ENCODE peak calls at places on chromosome 20, in seven cellular contexts. One of them, this sample, is unnamed.

GRCh38 chr20:15859061-15859460 is 714.2 kb downstream of the KIF16B start:
- DNase-seq in HCT116: no peak
- DNase-seq in psoas muscle: no peak
- DNase-seq in ovary: no peak
- DNase-seq in heart left ventricle: no peak
- DNase-seq in kidney: no peak
- DNase-seq in fibroblast of lung: no peak
- DNase-seq in this sample: no peak

GRCh38 chr20:52137850-52138249 is 53.7 kb downstream of the ZFP64 start:
- DNase-seq in HCT116: no peak
- DNase-seq in psoas muscle: no peak
- DNase-seq in ovary: no peak
- DNase-seq in heart left ventricle: no peak
- DNase-seq in kidney: no peak
- DNase-seq in fibroblast of lung: no peak
- DNase-seq in this sample: no peak

GRCh38 chr20:35615667-35616464 is at the start of gene SPAG4:
- DNase-seq in HCT116: no peak
- DNase-seq in psoas muscle: peak; percentile 99
- DNase-seq in ovary: peak; percentile 99
- DNase-seq in heart left ventricle: peak; percentile 99
- DNase-seq in kidney: peak; percentile 100
- DNase-seq in fibroblast of lung: peak; percentile 82
- DNase-seq in this sample: peak; percentile 100

GRCh38 chr20:14259691-14260090 is 77.7 kb downstream of the FLRT3 start:
- DNase-seq in HCT116: no peak
- DNase-seq in psoas muscle: no peak
- DNase-seq in ovary: no peak
- DNase-seq in heart left ventricle: no peak
- DNase-seq in kidney: no peak
- DNase-seq in fibroblast of lung: no peak
- DNase-seq in this sample: no peak

GRCh38 chr20:38286586-38287502 is 17.1 kb upstream of the BPI start:
- DNase-seq in HCT116: no peak
- DNase-seq in psoas muscle: no peak
- DNase-seq in ovary: no peak
- DNase-seq in heart left ventricle: peak; percentile 71
- DNase-seq in kidney: no peak
- DNase-seq in fibroblast of lung: no peak
- DNase-seq in this sample: peak; percentile 64

GRCh38 chr20:2140561-2140960 is 38.9 kb downstream of the STK35 start:
- DNase-seq in HCT116: no peak
- DNase-seq in psoas muscle: peak; percentile 82
- DNase-seq in ovary: peak; percentile 27
- DNase-seq in heart left ventricle: peak; percentile 92
- DNase-seq in kidney: no peak
- DNase-seq in fibroblast of lung: peak; percentile 50
- DNase-seq in this sample: peak; percentile 80

GRCh38 chr20:47397652-47398301 is 41.3 kb upstream of the ZMYND8 start:
- DNase-seq in HCT116: no peak
- DNase-seq in psoas muscle: no peak
- DNase-seq in ovary: no peak
- DNase-seq in heart left ventricle: no peak
- DNase-seq in kidney: no peak
- DNase-seq in fibroblast of lung: no peak
- DNase-seq in this sample: no peak

GRCh38 chr20:24691901-24692351 is 222.5 kb downstream of the SYNDIG1 start:
- DNase-seq in HCT116: no peak
- DNase-seq in psoas muscle: no peak
- DNase-seq in ovary: no peak
- DNase-seq in heart left ventricle: no peak
- DNase-seq in kidney: peak; percentile 35
- DNase-seq in fibroblast of lung: no peak
- DNase-seq in this sample: no peak

GRCh38 chr20:17762243-17762872 is 62.6 kb downstream of the BANF2 start:
- DNase-seq in HCT116: no peak
- DNase-seq in psoas muscle: no peak
- DNase-seq in ovary: no peak
- DNase-seq in heart left ventricle: peak; percentile 39
- DNase-seq in kidney: no peak
- DNase-seq in fibroblast of lung: no peak
- DNase-seq in this sample: no peak

GRCh38 chr20:15992564-15992963 is 580.7 kb downstream of the KIF16B start:
- DNase-seq in HCT116: no peak
- DNase-seq in psoas muscle: no peak
- DNase-seq in ovary: no peak
- DNase-seq in heart left ventricle: no peak
- DNase-seq in kidney: no peak
- DNase-seq in fibroblast of lung: no peak
- DNase-seq in this sample: no peak

GRCh38 chr20:24948939-24949679 is at the start of gene CST7:
- DNase-seq in HCT116: no peak
- DNase-seq in psoas muscle: peak; percentile 71
- DNase-seq in ovary: no peak
- DNase-seq in heart left ventricle: peak; percentile 43
- DNase-seq in kidney: peak; percentile 86
- DNase-seq in fibroblast of lung: no peak
- DNase-seq in this sample: peak; percentile 39

DNA sequence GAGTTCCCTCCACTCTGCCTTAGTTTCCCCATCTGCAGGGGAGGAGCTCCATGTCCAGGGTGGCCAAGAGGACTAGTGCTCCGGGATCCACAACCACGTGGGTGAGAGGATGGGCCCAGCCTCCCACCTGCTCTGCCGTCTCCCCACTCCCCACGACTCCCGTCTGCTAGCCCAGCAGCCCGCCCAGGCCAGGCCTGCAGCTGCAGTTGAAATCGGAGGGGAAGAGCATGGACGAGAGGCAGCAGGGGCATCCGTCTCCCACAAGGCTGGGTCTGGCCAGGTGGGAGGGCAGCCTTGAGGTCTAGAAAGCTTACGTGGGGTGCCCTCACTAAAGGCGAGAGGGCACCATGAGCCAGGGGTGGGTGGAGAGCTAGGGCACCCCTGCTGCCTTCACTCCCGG is 8.6 kb downstream of the NOL4L start:
- DNase-seq in HCT116: no peak
- DNase-seq in psoas muscle: no peak
- DNase-seq in ovary: no peak
- DNase-seq in heart left ventricle: no peak
- DNase-seq in kidney: peak; percentile 51
- DNase-seq in fibroblast of lung: no peak
- DNase-seq in this sample: no peak
- H3K4me1 ChIP-seq in HCT116: peaks cover 24% of the 10 kb centered on the region
- H3K4me1 ChIP-seq in psoas muscle: no peaks in the 10 kb centered on the region
- H3K4me1 ChIP-seq in ovary: no peaks in the 10 kb centered on the region
- H3K4me1 ChIP-seq in heart left ventricle: no peaks in the 10 kb centered on the region
- H3K4me1 ChIP-seq in kidney: no peaks in the 10 kb centered on the region
- H3K4me1 ChIP-seq in fibroblast of lung: peaks cover 7% of the 10 kb centered on the region
- H3K4me1 ChIP-seq in this sample: no peaks in the 10 kb centered on the region

GRCh38 chr20:58236612-58237317 is 8.3 kb upstream of the ANKRD60 start:
- DNase-seq in HCT116: no peak
- DNase-seq in psoas muscle: peak; percentile 84
- DNase-seq in ovary: peak; percentile 54
- DNase-seq in heart left ventricle: peak; percentile 53
- DNase-seq in kidney: peak; percentile 82
- DNase-seq in fibroblast of lung: peak; percentile 63
- DNase-seq in this sample: peak; percentile 77
- TF ChIP-seq CTCF in HCT116: peak; percentile 67
- TF ChIP-seq CTCF in psoas muscle: peak; percentile 97
- TF ChIP-seq CTCF in ovary: peak; percentile 87
- TF ChIP-seq CTCF in heart left ventricle: peak; percentile 98
- TF ChIP-seq CTCF in kidney: peak; percentile 92
- TF ChIP-seq CTCF in fibroblast of lung: peak; percentile 94
- TF ChIP-seq CTCF in this sample: peak; percentile 96

GRCh38 chr20:53961527-53961926 is 108.9 kb downstream of the BCAS1 start:
- DNase-seq in HCT116: no peak
- DNase-seq in psoas muscle: no peak
- DNase-seq in ovary: no peak
- DNase-seq in heart left ventricle: no peak
- DNase-seq in kidney: no peak
- DNase-seq in fibroblast of lung: no peak
- DNase-seq in this sample: no peak
- H3K4me1 ChIP-seq in HCT116: no peaks in the 10 kb centered on the region
- H3K4me1 ChIP-seq in psoas muscle: no peaks in the 10 kb centered on the region
- H3K4me1 ChIP-seq in ovary: peaks cover 2% of the 10 kb centered on the region
- H3K4me1 ChIP-seq in heart left ventricle: no peaks in the 10 kb centered on the region
- H3K4me1 ChIP-seq in kidney: peaks cover 5% of the 10 kb centered on the region
- H3K4me1 ChIP-seq in fibroblast of lung: peaks cover 2% of the 10 kb centered on the region
- H3K4me1 ChIP-seq in this sample: no peaks in the 10 kb centered on the region

DNA sequence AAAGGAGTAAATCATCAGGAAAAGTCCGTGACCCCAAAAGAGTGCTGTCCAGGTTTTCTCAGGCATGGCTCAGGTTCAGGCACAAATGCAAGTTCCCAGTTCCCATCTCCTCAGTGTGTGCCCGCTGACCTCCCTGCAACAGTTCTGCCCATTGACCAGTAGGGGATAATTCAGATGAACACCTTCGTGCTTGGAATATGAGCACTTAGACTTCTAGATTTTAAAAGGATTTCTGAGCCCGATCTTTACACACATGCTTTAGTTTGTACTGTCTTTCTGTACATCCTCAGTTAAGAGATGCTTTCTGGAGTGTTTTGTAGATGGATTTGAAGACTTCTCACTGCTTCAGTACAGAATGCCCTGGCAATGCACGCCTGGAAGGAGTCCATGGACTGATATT is 239.7 kb upstream of the PLCB4 start:
- DNase-seq in HCT116: no peak
- DNase-seq in psoas muscle: no peak
- DNase-seq in ovary: no peak
- DNase-seq in heart left ventricle: no peak
- DNase-seq in kidney: no peak
- DNase-seq in fibroblast of lung: no peak
- DNase-seq in this sample: no peak
- TF ChIP-seq CTCF in HCT116: no peak
- TF ChIP-seq CTCF in psoas muscle: no peak
- TF ChIP-seq CTCF in ovary: no peak
- TF ChIP-seq CTCF in heart left ventricle: no peak
- TF ChIP-seq CTCF in kidney: no peak
- TF ChIP-seq CTCF in fibroblast of lung: peak; percentile 38
- TF ChIP-seq CTCF in this sample: no peak

GRCh38 chr20:48818481-48818987 is 9.3 kb downstream of the PREX1 start:
- DNase-seq in HCT116: no peak
- DNase-seq in psoas muscle: no peak
- DNase-seq in ovary: no peak
- DNase-seq in heart left ventricle: no peak
- DNase-seq in kidney: no peak
- DNase-seq in fibroblast of lung: no peak
- DNase-seq in this sample: no peak
- H3K4me1 ChIP-seq in HCT116: no peaks in the 10 kb centered on the region
- H3K4me1 ChIP-seq in psoas muscle: no peaks in the 10 kb centered on the region
- H3K4me1 ChIP-seq in ovary: peaks cover 3% of the 10 kb centered on the region
- H3K4me1 ChIP-seq in heart left ventricle: no peaks in the 10 kb centered on the region
- H3K4me1 ChIP-seq in kidney: peaks cover 14% of the 10 kb centered on the region
- H3K4me1 ChIP-seq in fibroblast of lung: no peaks in the 10 kb centered on the region
- H3K4me1 ChIP-seq in this sample: peaks cover 40% of the 10 kb centered on the region

GRCh38 chr20:32126919-32127318 is 17.4 kb downstream of the TM9SF4 start:
- DNase-seq in HCT116: no peak
- DNase-seq in psoas muscle: no peak
- DNase-seq in ovary: no peak
- DNase-seq in heart left ventricle: no peak
- DNase-seq in kidney: no peak
- DNase-seq in fibroblast of lung: no peak
- DNase-seq in this sample: no peak

GRCh38 chr20:32124916-32125454 is 15.5 kb downstream of the TM9SF4 start:
- DNase-seq in HCT116: no peak
- DNase-seq in psoas muscle: no peak
- DNase-seq in ovary: no peak
- DNase-seq in heart left ventricle: no peak
- DNase-seq in kidney: no peak
- DNase-seq in fibroblast of lung: no peak
- DNase-seq in this sample: no peak

GRCh38 chr20:32125511-32125910 is 16.0 kb downstream of the TM9SF4 start:
- DNase-seq in HCT116: no peak
- DNase-seq in psoas muscle: no peak
- DNase-seq in ovary: no peak
- DNase-seq in heart left ventricle: no peak
- DNase-seq in kidney: no peak
- DNase-seq in fibroblast of lung: no peak
- DNase-seq in this sample: no peak

GRCh38 chr20:32128167-32128566 is 18.7 kb downstream of the TM9SF4 start:
- DNase-seq in HCT116: no peak
- DNase-seq in psoas muscle: no peak
- DNase-seq in ovary: no peak
- DNase-seq in heart left ventricle: no peak
- DNase-seq in kidney: no peak
- DNase-seq in fibroblast of lung: no peak
- DNase-seq in this sample: no peak

DNA sequence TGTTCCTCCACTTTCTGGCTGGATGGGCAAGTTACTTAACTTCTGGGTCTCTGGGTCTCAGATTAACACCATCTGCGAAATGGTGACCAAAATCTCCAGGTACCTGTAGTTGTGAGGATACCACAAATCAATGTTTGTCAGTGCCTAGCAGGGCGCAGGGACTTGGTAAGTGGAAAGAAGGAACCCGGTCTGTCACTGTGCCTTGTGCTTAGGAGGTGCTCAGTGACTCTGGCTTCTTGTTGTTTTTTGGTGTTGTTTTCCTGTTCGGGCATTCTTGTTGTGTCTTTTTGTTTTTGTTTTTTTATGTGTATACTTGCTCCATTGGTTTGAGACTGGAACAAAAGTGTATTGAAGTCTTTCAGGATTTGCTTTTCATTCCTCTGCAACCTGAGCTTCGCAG is 17.8 kb downstream of the TM9SF4 start:
- DNase-seq in HCT116: no peak
- DNase-seq in psoas muscle: no peak
- DNase-seq in ovary: no peak
- DNase-seq in heart left ventricle: no peak
- DNase-seq in kidney: no peak
- DNase-seq in fibroblast of lung: no peak
- DNase-seq in this sample: no peak
- TF ChIP-seq CTCF in HCT116: no peak
- TF ChIP-seq CTCF in psoas muscle: no peak
- TF ChIP-seq CTCF in ovary: no peak
- TF ChIP-seq CTCF in heart left ventricle: no peak
- TF ChIP-seq CTCF in kidney: no peak
- TF ChIP-seq CTCF in fibroblast of lung: no peak
- TF ChIP-seq CTCF in this sample: no peak

GRCh38 chr20:39310363-39311037 is 348.4 kb downstream of the DHX35 start:
- DNase-seq in HCT116: no peak
- DNase-seq in psoas muscle: no peak
- DNase-seq in ovary: no peak
- DNase-seq in heart left ventricle: no peak
- DNase-seq in kidney: no peak
- DNase-seq in fibroblast of lung: no peak
- DNase-seq in this sample: no peak

GRCh38 chr20:39309458-39309857 is 347.3 kb downstream of the DHX35 start:
- DNase-seq in HCT116: no peak
- DNase-seq in psoas muscle: no peak
- DNase-seq in ovary: no peak
- DNase-seq in heart left ventricle: no peak
- DNase-seq in kidney: no peak
- DNase-seq in fibroblast of lung: no peak
- DNase-seq in this sample: no peak

DNA sequence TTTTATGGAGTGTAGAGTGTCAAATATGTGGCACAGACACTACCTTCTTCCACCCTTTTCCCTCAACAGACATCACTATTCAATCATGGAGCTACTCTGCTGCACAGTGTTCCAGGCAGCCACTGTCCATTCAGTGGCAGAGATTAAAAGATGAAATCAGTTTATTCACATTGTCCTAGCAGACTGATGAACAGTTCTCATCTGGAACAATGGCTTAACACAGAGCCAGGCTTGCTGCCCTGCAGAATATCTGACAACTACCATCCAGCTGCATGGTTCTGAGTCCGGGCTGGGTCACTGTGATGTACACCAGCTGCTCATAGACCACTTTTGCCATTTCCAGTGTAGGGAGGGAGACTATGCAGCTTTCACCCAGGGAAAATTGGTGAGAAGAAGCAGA is 350.0 kb downstream of the DHX35 start:
- DNase-seq in HCT116: no peak
- DNase-seq in psoas muscle: no peak
- DNase-seq in ovary: no peak
- DNase-seq in heart left ventricle: no peak
- DNase-seq in kidney: no peak
- DNase-seq in fibroblast of lung: no peak
- DNase-seq in this sample: no peak
- H3K4me1 ChIP-seq in HCT116: no peaks in the 10 kb centered on the region
- H3K4me1 ChIP-seq in psoas muscle: no peaks in the 10 kb centered on the region
- H3K4me1 ChIP-seq in ovary: no peaks in the 10 kb centered on the region
- H3K4me1 ChIP-seq in heart left ventricle: no peaks in the 10 kb centered on the region
- H3K4me1 ChIP-seq in kidney: no peaks in the 10 kb centered on the region
- H3K4me1 ChIP-seq in fibroblast of lung: no peaks in the 10 kb centered on the region
- H3K4me1 ChIP-seq in this sample: no peaks in the 10 kb centered on the region